ENCODE peak calls at places on chromosomes 5 and 9, in four cellular contexts. One of them, this sample, is unnamed.

GRCh38 chr9:86948153-86948929 is 1.0 kb upstream of the GAS1 start:
- DNase-seq in esophagus squamous epithelium: peak
- DNase-seq in lower lobe of right lung: peak
- DNase-seq in SK-N-SH: peak
- DNase-seq in this sample: peak

GRCh38 chr9:136527721-136528710 is 17.8 kb downstream of the NOTCH1 start:
- DNase-seq in esophagus squamous epithelium: no peak
- DNase-seq in lower lobe of right lung: no peak
- DNase-seq in SK-N-SH: peak
- DNase-seq in this sample: peak

GRCh38 chr5:154782326-154782725 is 27.1 kb downstream of the LARP1 start:
- DNase-seq in lower lobe of right lung: no peak
- DNase-seq in SK-N-SH: no peak
- DNase-seq in esophagus squamous epithelium: no peak
- DNase-seq in this sample: no peak

GRCh38 chr9:16509946-16510504 is 360.4 kb downstream of the BNC2 start:
- DNase-seq in esophagus squamous epithelium: no peak
- DNase-seq in lower lobe of right lung: no peak
- DNase-seq in SK-N-SH: no peak
- DNase-seq in this sample: no peak

GRCh38 chr5:102678267-102679058 is 76.6 kb upstream of the PAM start:
- DNase-seq in SK-N-SH: no peak
- DNase-seq in lower lobe of right lung: no peak
- DNase-seq in esophagus squamous epithelium: no peak
- DNase-seq in this sample: no peak

GRCh38 chr9:78612089-78612488 is 315.2 kb downstream of the PSAT1 start:
- DNase-seq in esophagus squamous epithelium: no peak
- DNase-seq in SK-N-SH: no peak
- DNase-seq in lower lobe of right lung: no peak
- DNase-seq in this sample: no peak

GRCh38 chr5:138832218-138832617 is 42.9 kb downstream of the LRRTM2 start:
- DNase-seq in SK-N-SH: no peak
- DNase-seq in lower lobe of right lung: no peak
- DNase-seq in esophagus squamous epithelium: no peak
- DNase-seq in this sample: no peak

GRCh38 chr9:122897969-122898368 is 7.2 kb downstream of the RC3H2 start:
- DNase-seq in SK-N-SH: no peak
- DNase-seq in lower lobe of right lung: no peak
- DNase-seq in esophagus squamous epithelium: no peak
- DNase-seq in this sample: no peak

GRCh38 chr5:97183930-97184213 is 825 bp upstream of the RIOK2 start:
- DNase-seq in lower lobe of right lung: no peak
- DNase-seq in esophagus squamous epithelium: no peak
- DNase-seq in SK-N-SH: no peak
- DNase-seq in this sample: no peak

GRCh38 chr5:168366124-168366523 is 74.7 kb downstream of the WWC1 start:
- DNase-seq in lower lobe of right lung: no peak
- DNase-seq in esophagus squamous epithelium: no peak
- DNase-seq in SK-N-SH: no peak
- DNase-seq in this sample: no peak

GRCh38 chr9:112121633-112122032 is 53.5 kb downstream of the SUSD1 start:
- DNase-seq in lower lobe of right lung: no peak
- DNase-seq in SK-N-SH: no peak
- DNase-seq in esophagus squamous epithelium: no peak
- DNase-seq in this sample: no peak

GRCh38 chr9:21689851-21690250 is 112.6 kb upstream of the MTAP start:
- DNase-seq in SK-N-SH: no peak
- DNase-seq in esophagus squamous epithelium: no peak
- DNase-seq in lower lobe of right lung: no peak
- DNase-seq in this sample: no peak

GRCh38 chr5:81422671-81423070 is 28.7 kb upstream of the ACOT12 start:
- DNase-seq in SK-N-SH: no peak
- DNase-seq in esophagus squamous epithelium: no peak
- DNase-seq in lower lobe of right lung: no peak
- DNase-seq in this sample: no peak

GRCh38 chr5:159777049-159777448 is 139.2 kb upstream of the ADRA1B start:
- DNase-seq in esophagus squamous epithelium: no peak
- DNase-seq in lower lobe of right lung: no peak
- DNase-seq in SK-N-SH: no peak
- DNase-seq in this sample: no peak

GRCh38 chr5:53397845-53398244 is 82.6 kb upstream of the FST start:
- DNase-seq in SK-N-SH: no peak
- DNase-seq in lower lobe of right lung: no peak
- DNase-seq in esophagus squamous epithelium: no peak
- DNase-seq in this sample: no peak

GRCh38 chr5:37840036-37840909 is at the start of gene GDNF:
- DNase-seq in esophagus squamous epithelium: no peak
- DNase-seq in lower lobe of right lung: no peak
- DNase-seq in SK-N-SH: peak
- DNase-seq in this sample: peak

GRCh38 chr5:139388198-139388821 is 1.4 kb downstream of the MZB1 start:
- DNase-seq in lower lobe of right lung: no peak
- DNase-seq in SK-N-SH: no peak
- DNase-seq in esophagus squamous epithelium: no peak
- DNase-seq in this sample: no peak

GRCh38 chr9:130321539-130321938 is 56.0 kb downstream of the HMCN2 start:
- DNase-seq in esophagus squamous epithelium: no peak
- DNase-seq in SK-N-SH: no peak
- DNase-seq in lower lobe of right lung: no peak
- DNase-seq in this sample: peak

GRCh38 chr9:98255578-98256296 is at the start of gene TBC1D2:
- DNase-seq in SK-N-SH: peak
- DNase-seq in esophagus squamous epithelium: peak
- DNase-seq in lower lobe of right lung: peak
- DNase-seq in this sample: peak
- H3K27ac ChIP-seq in SK-N-SH: peak
- H3K27ac ChIP-seq in esophagus squamous epithelium: peak
- H3K27ac ChIP-seq in lower lobe of right lung: peak
- H3K27ac ChIP-seq in this sample: peak

GRCh38 chr5:146218163-146218562 is 14.8 kb downstream of the RBM27 start:
- DNase-seq in lower lobe of right lung: no peak
- DNase-seq in esophagus squamous epithelium: no peak
- DNase-seq in SK-N-SH: no peak
- DNase-seq in this sample: no peak
- H3K4me3 ChIP-seq in lower lobe of right lung: no peak
- H3K4me3 ChIP-seq in esophagus squamous epithelium: no peak
- H3K4me3 ChIP-seq in SK-N-SH: no peak
- H3K4me3 ChIP-seq in this sample: no peak

DNA sequence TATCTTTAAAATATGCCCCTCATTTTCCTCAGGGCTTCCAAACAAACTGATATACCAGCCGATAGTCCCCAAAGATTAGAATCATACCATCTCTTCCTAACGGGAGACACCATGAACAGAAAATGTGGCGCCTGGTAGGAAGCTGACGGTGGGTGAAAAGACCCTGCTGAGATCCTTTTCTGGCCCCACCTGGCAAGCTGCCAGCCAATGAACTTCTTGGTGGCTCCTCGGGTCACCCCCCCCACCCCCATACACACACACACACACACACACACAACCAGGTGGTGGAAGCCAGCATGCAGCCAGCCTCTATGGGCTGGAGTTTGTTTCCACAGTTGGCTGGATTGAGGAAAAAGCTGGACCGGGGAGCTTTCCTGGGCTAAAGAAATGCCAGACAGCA is 4.8 kb upstream of the CCIN start:
- DNase-seq in SK-N-SH: no peak
- DNase-seq in esophagus squamous epithelium: no peak
- DNase-seq in lower lobe of right lung: no peak
- DNase-seq in this sample: no peak
- H3K27ac ChIP-seq in SK-N-SH: peak
- H3K27ac ChIP-seq in esophagus squamous epithelium: peak
- H3K27ac ChIP-seq in lower lobe of right lung: no peak
- H3K27ac ChIP-seq in this sample: no peak

GRCh38 chr9:31347082-31347617 is 1037.3 kb upstream of the ACO1 start:
- DNase-seq in lower lobe of right lung: no peak
- DNase-seq in esophagus squamous epithelium: no peak
- DNase-seq in SK-N-SH: no peak
- DNase-seq in this sample: no peak
- H3K4me3 ChIP-seq in lower lobe of right lung: peak
- H3K4me3 ChIP-seq in esophagus squamous epithelium: no peak
- H3K4me3 ChIP-seq in SK-N-SH: no peak
- H3K4me3 ChIP-seq in this sample: no peak

DNA sequence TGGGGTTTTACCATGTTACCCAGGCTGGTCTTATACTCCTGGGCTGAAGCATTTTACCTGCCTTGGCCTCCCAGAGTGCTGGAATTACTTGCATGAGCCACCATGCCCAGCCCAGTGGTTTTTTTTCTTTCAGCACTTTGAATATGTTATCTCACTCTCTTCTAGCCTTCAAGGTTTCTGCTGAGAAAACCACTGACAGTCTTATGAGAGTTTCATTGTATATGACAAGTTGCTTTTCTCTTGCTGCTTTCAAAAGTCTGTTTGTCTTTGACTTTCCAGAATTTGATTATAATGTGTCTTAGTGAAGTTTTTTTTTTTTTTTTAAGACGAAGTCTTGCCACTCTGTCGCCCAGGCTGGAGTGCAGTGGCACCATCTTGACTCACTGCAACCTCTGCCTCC is 43.1 kb upstream of the BNIP1 start:
- DNase-seq in SK-N-SH: no peak
- DNase-seq in esophagus squamous epithelium: no peak
- DNase-seq in lower lobe of right lung: no peak
- DNase-seq in this sample: no peak
- H3K27ac ChIP-seq in SK-N-SH: no peak
- H3K27ac ChIP-seq in esophagus squamous epithelium: no peak
- H3K27ac ChIP-seq in lower lobe of right lung: no peak
- H3K27ac ChIP-seq in this sample: no peak